ENCODE peak calls at places on chromosomes 11 and 22, in seven cellular contexts. One of them, this sample, is unnamed.

GRCh38 chr11:67355794-67356550 is 2.6 kb upstream of the POLD4 start:
- DNase-seq in transverse colon: peak
- DNase-seq in prostate gland: no peak
- DNase-seq in progenitor cell of endocrine pancreas: no peak
- DNase-seq in kidney epithelial cell: no peak
- DNase-seq in body of pancreas: no peak
- DNase-seq in neural crest cell: no peak
- DNase-seq in this sample: no peak

GRCh38 chr22:30754971-30755759 is 60.5 kb downstream of the OSBP2 start:
- DNase-seq in transverse colon: peak
- DNase-seq in prostate gland: peak
- DNase-seq in progenitor cell of endocrine pancreas: peak
- DNase-seq in kidney epithelial cell: no peak
- DNase-seq in body of pancreas: peak
- DNase-seq in neural crest cell: peak
- DNase-seq in this sample: peak

GRCh38 chr22:30347255-30347892 is 9.3 kb downstream of the SF3A1 start:
- DNase-seq in transverse colon: no peak
- DNase-seq in prostate gland: no peak
- DNase-seq in progenitor cell of endocrine pancreas: no peak
- DNase-seq in kidney epithelial cell: no peak
- DNase-seq in body of pancreas: no peak
- DNase-seq in neural crest cell: no peak
- DNase-seq in this sample: no peak

GRCh38 chr22:26937213-26937612 is 279.8 kb downstream of the MIAT start:
- DNase-seq in transverse colon: no peak
- DNase-seq in prostate gland: no peak
- DNase-seq in progenitor cell of endocrine pancreas: no peak
- DNase-seq in kidney epithelial cell: no peak
- DNase-seq in body of pancreas: no peak
- DNase-seq in neural crest cell: no peak
- DNase-seq in this sample: no peak

GRCh38 chr11:111935331-111936044 is 1.7 kb upstream of the DIXDC1 start:
- DNase-seq in transverse colon: no peak
- DNase-seq in prostate gland: no peak
- DNase-seq in progenitor cell of endocrine pancreas: no peak
- DNase-seq in kidney epithelial cell: no peak
- DNase-seq in body of pancreas: no peak
- DNase-seq in neural crest cell: no peak
- DNase-seq in this sample: no peak

GRCh38 chr11:92765965-92766371 is 203.5 kb upstream of the MTNR1B start:
- DNase-seq in transverse colon: no peak
- DNase-seq in prostate gland: no peak
- DNase-seq in progenitor cell of endocrine pancreas: no peak
- DNase-seq in kidney epithelial cell: peak
- DNase-seq in body of pancreas: no peak
- DNase-seq in neural crest cell: no peak
- DNase-seq in this sample: peak

GRCh38 chr22:48586799-48587185 is 1240.9 kb downstream of the BRD1 start:
- DNase-seq in transverse colon: no peak
- DNase-seq in prostate gland: no peak
- DNase-seq in progenitor cell of endocrine pancreas: no peak
- DNase-seq in kidney epithelial cell: no peak
- DNase-seq in body of pancreas: no peak
- DNase-seq in neural crest cell: no peak
- DNase-seq in this sample: no peak

GRCh38 chr11:114088216-114088615 is 28.7 kb downstream of the ZBTB16 start:
- DNase-seq in transverse colon: no peak
- DNase-seq in prostate gland: no peak
- DNase-seq in progenitor cell of endocrine pancreas: no peak
- DNase-seq in kidney epithelial cell: no peak
- DNase-seq in body of pancreas: no peak
- DNase-seq in neural crest cell: no peak
- DNase-seq in this sample: no peak

GRCh38 chr11:17915500-17916143 is 97.2 kb downstream of the SERGEF start:
- DNase-seq in transverse colon: no peak
- DNase-seq in prostate gland: no peak
- DNase-seq in progenitor cell of endocrine pancreas: no peak
- DNase-seq in kidney epithelial cell: no peak
- DNase-seq in body of pancreas: no peak
- DNase-seq in neural crest cell: no peak
- DNase-seq in this sample: no peak

GRCh38 chr11:120611576-120611975 is 100.0 kb downstream of the GRIK4 start:
- DNase-seq in transverse colon: no peak
- DNase-seq in prostate gland: no peak
- DNase-seq in progenitor cell of endocrine pancreas: no peak
- DNase-seq in kidney epithelial cell: no peak
- DNase-seq in body of pancreas: no peak
- DNase-seq in neural crest cell: no peak
- DNase-seq in this sample: no peak

GRCh38 chr11:111633756-111634362 is 31.6 kb downstream of the SIK2 start:
- DNase-seq in transverse colon: no peak
- DNase-seq in prostate gland: no peak
- DNase-seq in progenitor cell of endocrine pancreas: no peak
- DNase-seq in kidney epithelial cell: no peak
- DNase-seq in body of pancreas: no peak
- DNase-seq in neural crest cell: no peak
- DNase-seq in this sample: no peak

GRCh38 chr11:119478711-119479285 is 55.8 kb upstream of the THY1 start:
- DNase-seq in transverse colon: no peak
- DNase-seq in prostate gland: peak
- DNase-seq in progenitor cell of endocrine pancreas: no peak
- DNase-seq in kidney epithelial cell: no peak
- DNase-seq in body of pancreas: peak
- DNase-seq in neural crest cell: no peak
- DNase-seq in this sample: no peak

GRCh38 chr11:64245401-64245796 is 1.3 kb downstream of the PPP1R14B start:
- DNase-seq in transverse colon: peak
- DNase-seq in prostate gland: no peak
- DNase-seq in progenitor cell of endocrine pancreas: no peak
- DNase-seq in kidney epithelial cell: no peak
- DNase-seq in body of pancreas: peak
- DNase-seq in neural crest cell: no peak
- DNase-seq in this sample: no peak

GRCh38 chr11:92793189-92793588 is 176.3 kb upstream of the MTNR1B start:
- DNase-seq in transverse colon: no peak
- DNase-seq in prostate gland: no peak
- DNase-seq in progenitor cell of endocrine pancreas: no peak
- DNase-seq in kidney epithelial cell: no peak
- DNase-seq in body of pancreas: no peak
- DNase-seq in neural crest cell: no peak
- DNase-seq in this sample: no peak

GRCh38 chr11:8025816-8026215 is 38.7 kb downstream of the EIF3F start:
- DNase-seq in transverse colon: no peak
- DNase-seq in prostate gland: no peak
- DNase-seq in progenitor cell of endocrine pancreas: no peak
- DNase-seq in kidney epithelial cell: no peak
- DNase-seq in body of pancreas: no peak
- DNase-seq in neural crest cell: no peak
- DNase-seq in this sample: no peak

GRCh38 chr22:27772370-27773235 is 29.0 kb downstream of the MN1 start:
- DNase-seq in transverse colon: no peak
- DNase-seq in prostate gland: no peak
- DNase-seq in progenitor cell of endocrine pancreas: no peak
- DNase-seq in kidney epithelial cell: no peak
- DNase-seq in body of pancreas: no peak
- DNase-seq in neural crest cell: no peak
- DNase-seq in this sample: no peak

GRCh38 chr11:94731921-94732601 is 36.1 kb upstream of the AMOTL1 start:
- DNase-seq in transverse colon: no peak
- DNase-seq in prostate gland: no peak
- DNase-seq in progenitor cell of endocrine pancreas: no peak
- DNase-seq in kidney epithelial cell: no peak
- DNase-seq in body of pancreas: no peak
- DNase-seq in neural crest cell: no peak
- DNase-seq in this sample: no peak

GRCh38 chr11:116138280-116138679 is 634.1 kb upstream of the CADM1 start:
- DNase-seq in transverse colon: no peak
- DNase-seq in prostate gland: no peak
- DNase-seq in progenitor cell of endocrine pancreas: no peak
- DNase-seq in kidney epithelial cell: no peak
- DNase-seq in body of pancreas: no peak
- DNase-seq in neural crest cell: no peak
- DNase-seq in this sample: no peak

GRCh38 chr11:92846542-92847125 is 122.8 kb upstream of the MTNR1B start:
- DNase-seq in transverse colon: peak
- DNase-seq in prostate gland: no peak
- DNase-seq in progenitor cell of endocrine pancreas: no peak
- DNase-seq in kidney epithelial cell: no peak
- DNase-seq in body of pancreas: no peak
- DNase-seq in neural crest cell: no peak
- DNase-seq in this sample: no peak

GRCh38 chr11:46291441-46292143 is 14.1 kb downstream of the CREB3L1 start:
- DNase-seq in transverse colon: no peak
- DNase-seq in prostate gland: no peak
- DNase-seq in progenitor cell of endocrine pancreas: no peak
- DNase-seq in kidney epithelial cell: no peak
- DNase-seq in body of pancreas: no peak
- DNase-seq in neural crest cell: no peak
- DNase-seq in this sample: no peak

GRCh38 chr22:46113910-46114517 is 36.3 kb upstream of the PPARA start:
- DNase-seq in transverse colon: no peak
- DNase-seq in prostate gland: no peak
- DNase-seq in progenitor cell of endocrine pancreas: no peak
- DNase-seq in kidney epithelial cell: no peak
- DNase-seq in body of pancreas: peak
- DNase-seq in neural crest cell: no peak
- DNase-seq in this sample: no peak

DNA sequence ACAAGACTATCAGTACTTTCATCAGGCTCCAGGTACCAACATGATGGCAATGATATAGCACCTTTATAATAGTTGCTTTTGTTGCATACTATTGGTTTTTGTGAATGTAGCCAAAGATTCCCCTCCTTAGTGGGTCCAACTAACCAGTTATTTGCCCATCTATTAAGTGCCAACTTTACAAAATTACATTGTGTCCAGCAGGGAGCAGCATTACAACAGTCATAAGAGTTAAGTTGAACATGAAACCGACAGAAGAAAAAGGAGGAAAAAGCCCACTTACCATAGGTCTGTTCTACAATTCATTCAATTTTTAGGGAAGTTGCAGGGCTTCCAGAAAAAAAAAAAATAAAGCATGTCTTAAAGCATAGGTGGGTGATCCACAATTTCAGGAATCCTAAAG is 21.6 kb downstream of the IMMP1L start:
- DNase-seq in transverse colon: no peak
- DNase-seq in prostate gland: no peak
- DNase-seq in progenitor cell of endocrine pancreas: no peak
- DNase-seq in kidney epithelial cell: no peak
- DNase-seq in body of pancreas: peak
- DNase-seq in neural crest cell: peak
- DNase-seq in this sample: no peak
- TF ChIP-seq CTCF in transverse colon: no peak
- TF ChIP-seq CTCF in prostate gland: peak
- TF ChIP-seq CTCF in progenitor cell of endocrine pancreas: peak
- TF ChIP-seq CTCF in kidney epithelial cell: peak
- TF ChIP-seq CTCF in body of pancreas: peak
- TF ChIP-seq CTCF in neural crest cell: peak
- TF ChIP-seq CTCF in this sample: peak

GRCh38 chr22:22712666-22713365 is 68.4 kb downstream of the GGTLC2 start:
- DNase-seq in transverse colon: no peak
- DNase-seq in prostate gland: no peak
- DNase-seq in progenitor cell of endocrine pancreas: no peak
- DNase-seq in kidney epithelial cell: no peak
- DNase-seq in body of pancreas: no peak
- DNase-seq in neural crest cell: no peak
- DNase-seq in this sample: no peak
- TF ChIP-seq CTCF in transverse colon: no peak
- TF ChIP-seq CTCF in prostate gland: no peak
- TF ChIP-seq CTCF in progenitor cell of endocrine pancreas: no peak
- TF ChIP-seq CTCF in kidney epithelial cell: no peak
- TF ChIP-seq CTCF in body of pancreas: no peak
- TF ChIP-seq CTCF in neural crest cell: no peak
- TF ChIP-seq CTCF in this sample: no peak

DNA sequence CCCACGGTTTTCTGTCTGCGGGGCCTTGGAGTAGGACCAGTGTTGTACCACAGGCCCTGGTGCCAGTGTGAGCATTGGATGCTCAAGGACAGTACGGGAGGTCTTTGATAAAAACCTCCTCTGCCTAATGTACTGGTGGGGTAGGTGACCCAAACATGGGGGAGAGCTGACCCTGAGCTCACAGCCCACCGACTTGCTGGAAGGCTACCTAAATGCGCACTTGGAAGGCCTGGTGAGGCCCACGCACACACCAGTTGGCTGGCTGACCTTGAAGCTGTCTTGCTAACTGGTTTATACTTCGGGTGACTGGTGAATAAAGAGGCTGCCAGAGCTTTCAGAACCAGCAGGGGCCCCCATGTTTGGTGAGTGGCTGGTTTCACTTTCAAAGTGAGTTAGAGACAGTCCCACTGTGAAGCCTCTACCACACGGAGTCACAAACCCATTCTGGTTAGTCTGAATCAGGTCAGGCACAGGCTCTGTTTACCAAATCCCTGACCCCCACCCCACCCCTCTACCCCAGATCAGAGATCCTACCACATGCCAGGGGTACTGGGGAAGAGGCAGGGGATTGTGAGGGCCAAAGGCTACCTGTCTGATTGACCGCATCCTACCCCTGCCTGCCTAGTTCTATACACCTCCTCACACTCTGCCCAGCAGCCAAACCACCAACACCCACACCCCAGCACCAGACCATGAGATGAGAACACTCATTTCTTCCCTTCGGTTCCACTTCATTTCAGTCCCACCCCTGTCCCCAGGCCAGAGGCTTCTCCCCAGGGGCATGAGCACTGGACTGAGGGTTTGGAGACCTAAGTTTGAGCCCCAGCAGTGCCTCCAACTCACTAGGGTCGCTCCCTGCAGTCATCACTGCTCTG is 12.7 kb upstream of the IL2RB start:
- DNase-seq in transverse colon: peak
- DNase-seq in prostate gland: no peak
- DNase-seq in progenitor cell of endocrine pancreas: no peak
- DNase-seq in kidney epithelial cell: no peak
- DNase-seq in body of pancreas: no peak
- DNase-seq in neural crest cell: no peak
- DNase-seq in this sample: no peak
- TF ChIP-seq CTCF in transverse colon: peak
- TF ChIP-seq CTCF in prostate gland: no peak
- TF ChIP-seq CTCF in progenitor cell of endocrine pancreas: no peak
- TF ChIP-seq CTCF in kidney epithelial cell: no peak
- TF ChIP-seq CTCF in body of pancreas: no peak
- TF ChIP-seq CTCF in neural crest cell: no peak
- TF ChIP-seq CTCF in this sample: no peak

DNA sequence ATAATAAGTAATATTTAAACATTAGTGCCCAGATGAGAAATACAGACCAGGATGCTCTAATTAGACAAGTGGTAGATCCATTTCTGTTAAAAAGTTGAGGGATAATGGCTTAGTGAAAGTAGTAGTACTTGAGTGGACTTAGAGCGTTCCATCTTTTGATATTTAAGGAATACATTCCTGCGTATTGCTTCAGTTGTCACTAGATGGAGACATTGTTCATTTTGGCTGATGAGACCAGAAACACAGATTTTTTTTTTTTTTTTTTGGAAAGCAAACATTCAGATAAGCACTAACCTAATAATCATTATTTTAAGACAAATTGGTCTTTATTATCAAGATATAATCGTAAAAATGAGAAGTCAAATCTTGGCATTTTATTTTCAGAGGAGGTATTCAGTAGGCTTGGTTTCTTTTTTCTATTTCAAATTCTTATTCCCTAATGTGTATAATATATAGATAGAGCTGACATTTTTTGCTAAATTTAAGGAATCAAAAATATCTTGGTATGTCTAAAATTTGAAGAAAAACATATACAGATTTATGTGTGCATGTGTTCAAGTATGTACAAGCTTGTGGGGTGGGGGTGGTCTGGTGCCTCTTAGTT is 92.9 kb downstream of the DYNC2H1 start:
- DNase-seq in transverse colon: no peak
- DNase-seq in prostate gland: no peak
- DNase-seq in progenitor cell of endocrine pancreas: no peak
- DNase-seq in kidney epithelial cell: no peak
- DNase-seq in body of pancreas: no peak
- DNase-seq in neural crest cell: no peak
- DNase-seq in this sample: no peak
- TF ChIP-seq CTCF in transverse colon: no peak
- TF ChIP-seq CTCF in prostate gland: no peak
- TF ChIP-seq CTCF in progenitor cell of endocrine pancreas: peak
- TF ChIP-seq CTCF in kidney epithelial cell: peak
- TF ChIP-seq CTCF in body of pancreas: peak
- TF ChIP-seq CTCF in neural crest cell: peak
- TF ChIP-seq CTCF in this sample: peak

This sample was measured in nephron progenitor cell.